ENCODE peak calls at places on chromosomes 12 and 14, in six cellular contexts. One of them, this sample, is unnamed.

GRCh38 chr14:33026850-33027420 is 88.3 kb downstream of the NPAS3 start:
- DNase-seq in skeletal muscle cell: no peak
- DNase-seq in naive thymus-derived CD8-positive, alpha-beta T cell: no peak
- DNase-seq in GM12865: no peak
- DNase-seq in AML-193: no peak
- DNase-seq in HT1080: no peak
- DNase-seq in this sample: no peak

GRCh38 chr12:69821441-69822204 is 3.4 kb upstream of the MYRFL start:
- DNase-seq in skeletal muscle cell: peak
- DNase-seq in naive thymus-derived CD8-positive, alpha-beta T cell: no peak
- DNase-seq in GM12865: no peak
- DNase-seq in AML-193: no peak
- DNase-seq in HT1080: peak
- DNase-seq in this sample: peak

GRCh38 chr12:128754275-128754674 is 69.5 kb downstream of the SLC15A4 start:
- DNase-seq in skeletal muscle cell: no peak
- DNase-seq in naive thymus-derived CD8-positive, alpha-beta T cell: no peak
- DNase-seq in GM12865: peak
- DNase-seq in AML-193: no peak
- DNase-seq in HT1080: no peak
- DNase-seq in this sample: no peak

GRCh38 chr12:109861689-109862314 is 18.5 kb downstream of the GLTP start:
- DNase-seq in skeletal muscle cell: no peak
- DNase-seq in naive thymus-derived CD8-positive, alpha-beta T cell: no peak
- DNase-seq in GM12865: no peak
- DNase-seq in AML-193: no peak
- DNase-seq in HT1080: no peak
- DNase-seq in this sample: no peak

GRCh38 chr12:71947645-71948105 is 9.0 kb downstream of the TPH2 start:
- DNase-seq in skeletal muscle cell: peak
- DNase-seq in naive thymus-derived CD8-positive, alpha-beta T cell: no peak
- DNase-seq in GM12865: no peak
- DNase-seq in AML-193: no peak
- DNase-seq in HT1080: peak
- DNase-seq in this sample: no peak

GRCh38 chr12:23185346-23185745 is 560.4 kb downstream of the ETNK1 start:
- DNase-seq in skeletal muscle cell: no peak
- DNase-seq in naive thymus-derived CD8-positive, alpha-beta T cell: no peak
- DNase-seq in GM12865: no peak
- DNase-seq in AML-193: no peak
- DNase-seq in HT1080: no peak
- DNase-seq in this sample: no peak

GRCh38 chr14:84080961-84081360 is 1449.0 kb upstream of the FLRT2 start:
- DNase-seq in skeletal muscle cell: no peak
- DNase-seq in naive thymus-derived CD8-positive, alpha-beta T cell: no peak
- DNase-seq in GM12865: no peak
- DNase-seq in AML-193: no peak
- DNase-seq in HT1080: peak
- DNase-seq in this sample: no peak

GRCh38 chr12:118964988-118965387 is 16.4 kb upstream of the SRRM4 start:
- DNase-seq in skeletal muscle cell: no peak
- DNase-seq in naive thymus-derived CD8-positive, alpha-beta T cell: no peak
- DNase-seq in GM12865: no peak
- DNase-seq in AML-193: no peak
- DNase-seq in HT1080: no peak
- DNase-seq in this sample: no peak

GRCh38 chr12:131114942-131115584 is 161.4 kb downstream of the ADGRD1 start:
- DNase-seq in skeletal muscle cell: no peak
- DNase-seq in naive thymus-derived CD8-positive, alpha-beta T cell: no peak
- DNase-seq in GM12865: no peak
- DNase-seq in AML-193: no peak
- DNase-seq in HT1080: no peak
- DNase-seq in this sample: no peak

GRCh38 chr12:14473707-14474287 is 93.9 kb downstream of the PLBD1 start:
- DNase-seq in skeletal muscle cell: peak
- DNase-seq in naive thymus-derived CD8-positive, alpha-beta T cell: no peak
- DNase-seq in GM12865: no peak
- DNase-seq in AML-193: no peak
- DNase-seq in HT1080: no peak
- DNase-seq in this sample: no peak

GRCh38 chr12:65962921-65963883 is 138.9 kb downstream of the HMGA2 start:
- DNase-seq in skeletal muscle cell: no peak
- DNase-seq in naive thymus-derived CD8-positive, alpha-beta T cell: no peak
- DNase-seq in GM12865: peak
- DNase-seq in AML-193: no peak
- DNase-seq in HT1080: no peak
- DNase-seq in this sample: no peak

GRCh38 chr12:68231229-68231628 is 5.6 kb upstream of the IL26 start:
- DNase-seq in skeletal muscle cell: no peak
- DNase-seq in naive thymus-derived CD8-positive, alpha-beta T cell: no peak
- DNase-seq in GM12865: no peak
- DNase-seq in AML-193: no peak
- DNase-seq in HT1080: no peak
- DNase-seq in this sample: no peak

GRCh38 chr12:103455020-103455763 is 40.6 kb downstream of the C12orf42 start:
- DNase-seq in skeletal muscle cell: no peak
- DNase-seq in naive thymus-derived CD8-positive, alpha-beta T cell: peak
- DNase-seq in GM12865: peak
- DNase-seq in AML-193: no peak
- DNase-seq in HT1080: no peak
- DNase-seq in this sample: no peak

GRCh38 chr12:21771311-21771710 is 3.2 kb downstream of the KCNJ8 start:
- DNase-seq in skeletal muscle cell: no peak
- DNase-seq in naive thymus-derived CD8-positive, alpha-beta T cell: no peak
- DNase-seq in GM12865: no peak
- DNase-seq in AML-193: no peak
- DNase-seq in HT1080: no peak
- DNase-seq in this sample: no peak

GRCh38 chr12:22228022-22228875 is 106.3 kb downstream of the ST8SIA1 start:
- DNase-seq in skeletal muscle cell: no peak
- DNase-seq in naive thymus-derived CD8-positive, alpha-beta T cell: no peak
- DNase-seq in GM12865: no peak
- DNase-seq in AML-193: no peak
- DNase-seq in HT1080: no peak
- DNase-seq in this sample: peak

GRCh38 chr12:28539691-28540323 is 349.6 kb downstream of the CCDC91 start:
- DNase-seq in skeletal muscle cell: no peak
- DNase-seq in naive thymus-derived CD8-positive, alpha-beta T cell: no peak
- DNase-seq in GM12865: no peak
- DNase-seq in AML-193: no peak
- DNase-seq in HT1080: no peak
- DNase-seq in this sample: no peak

GRCh38 chr12:78793491-78793890 is 71.1 kb upstream of the SYT1 start:
- DNase-seq in skeletal muscle cell: no peak
- DNase-seq in naive thymus-derived CD8-positive, alpha-beta T cell: no peak
- DNase-seq in GM12865: no peak
- DNase-seq in AML-193: no peak
- DNase-seq in HT1080: no peak
- DNase-seq in this sample: no peak

GRCh38 chr12:57815177-57816000 is 3.1 kb downstream of the AVIL start:
- DNase-seq in skeletal muscle cell: no peak
- DNase-seq in naive thymus-derived CD8-positive, alpha-beta T cell: no peak
- DNase-seq in GM12865: no peak
- DNase-seq in AML-193: no peak
- DNase-seq in HT1080: no peak
- DNase-seq in this sample: no peak

GRCh38 chr12:30599631-30600030 is 96.0 kb downstream of the IPO8 start:
- DNase-seq in skeletal muscle cell: peak
- DNase-seq in naive thymus-derived CD8-positive, alpha-beta T cell: no peak
- DNase-seq in GM12865: no peak
- DNase-seq in AML-193: no peak
- DNase-seq in HT1080: peak
- DNase-seq in this sample: peak

GRCh38 chr12:116892318-116892717 is 11.1 kb upstream of the HRK start:
- DNase-seq in skeletal muscle cell: no peak
- DNase-seq in naive thymus-derived CD8-positive, alpha-beta T cell: no peak
- DNase-seq in GM12865: no peak
- DNase-seq in AML-193: no peak
- DNase-seq in HT1080: no peak
- DNase-seq in this sample: no peak

GRCh38 chr14:105358140-105358846 is 40.0 kb upstream of the TEX22 start:
- DNase-seq in skeletal muscle cell: no peak
- DNase-seq in naive thymus-derived CD8-positive, alpha-beta T cell: no peak
- DNase-seq in GM12865: no peak
- DNase-seq in AML-193: no peak
- DNase-seq in HT1080: no peak
- DNase-seq in this sample: no peak

GRCh38 chr14:101962503-101962874 is 1.9 kb upstream of the DYNC1H1 start:
- DNase-seq in skeletal muscle cell: peak
- DNase-seq in naive thymus-derived CD8-positive, alpha-beta T cell: no peak
- DNase-seq in GM12865: no peak
- DNase-seq in AML-193: no peak
- DNase-seq in HT1080: peak
- DNase-seq in this sample: peak

GRCh38 chr14:67641902-67642749 is 22.4 kb downstream of the ARG2 start:
- DNase-seq in skeletal muscle cell: no peak
- DNase-seq in naive thymus-derived CD8-positive, alpha-beta T cell: no peak
- DNase-seq in GM12865: no peak
- DNase-seq in AML-193: no peak
- DNase-seq in HT1080: no peak
- DNase-seq in this sample: no peak

GRCh38 chr12:108122072-108122471 is 7.0 kb upstream of the WSCD2 start:
- DNase-seq in skeletal muscle cell: no peak
- DNase-seq in naive thymus-derived CD8-positive, alpha-beta T cell: no peak
- DNase-seq in GM12865: no peak
- DNase-seq in AML-193: no peak
- DNase-seq in HT1080: no peak
- DNase-seq in this sample: no peak

GRCh38 chr12:68236421-68237059 is 10.9 kb upstream of the IL26 start:
- DNase-seq in skeletal muscle cell: no peak
- DNase-seq in naive thymus-derived CD8-positive, alpha-beta T cell: peak
- DNase-seq in GM12865: peak
- DNase-seq in AML-193: peak
- DNase-seq in HT1080: peak
- DNase-seq in this sample: no peak

GRCh38 chr14:54085137-54085810 is 128.6 kb upstream of the BMP4 start:
- DNase-seq in skeletal muscle cell: no peak
- DNase-seq in naive thymus-derived CD8-positive, alpha-beta T cell: no peak
- DNase-seq in GM12865: no peak
- DNase-seq in AML-193: no peak
- DNase-seq in HT1080: no peak
- DNase-seq in this sample: no peak

GRCh38 chr12:64780531-64781373 is 21.5 kb upstream of the GNS start:
- DNase-seq in skeletal muscle cell: no peak
- DNase-seq in naive thymus-derived CD8-positive, alpha-beta T cell: no peak
- DNase-seq in GM12865: peak
- DNase-seq in AML-193: no peak
- DNase-seq in HT1080: peak
- DNase-seq in this sample: no peak

GRCh38 chr14:61215222-61216010 is 65.7 kb downstream of the TMEM30B start:
- DNase-seq in skeletal muscle cell: no peak
- DNase-seq in naive thymus-derived CD8-positive, alpha-beta T cell: no peak
- DNase-seq in GM12865: no peak
- DNase-seq in AML-193: no peak
- DNase-seq in HT1080: no peak
- DNase-seq in this sample: no peak

GRCh38 chr12:93990832-93991748 is 157.3 kb upstream of the PLXNC1 start:
- DNase-seq in skeletal muscle cell: no peak
- DNase-seq in naive thymus-derived CD8-positive, alpha-beta T cell: no peak
- DNase-seq in GM12865: no peak
- DNase-seq in AML-193: no peak
- DNase-seq in HT1080: no peak
- DNase-seq in this sample: peak

GRCh38 chr12:123942277-123942653 is 30.4 kb downstream of the CCDC92 start:
- DNase-seq in skeletal muscle cell: peak
- DNase-seq in naive thymus-derived CD8-positive, alpha-beta T cell: no peak
- DNase-seq in GM12865: no peak
- DNase-seq in AML-193: no peak
- DNase-seq in HT1080: peak
- DNase-seq in this sample: peak

GRCh38 chr12:26896913-26897312 is 40.9 kb downstream of the INTS13 start:
- DNase-seq in skeletal muscle cell: no peak
- DNase-seq in naive thymus-derived CD8-positive, alpha-beta T cell: no peak
- DNase-seq in GM12865: no peak
- DNase-seq in AML-193: no peak
- DNase-seq in HT1080: no peak
- DNase-seq in this sample: no peak

GRCh38 chr14:24143511-24143910 is 2.1 kb upstream of the EMC9 start:
- DNase-seq in skeletal muscle cell: no peak
- DNase-seq in naive thymus-derived CD8-positive, alpha-beta T cell: no peak
- DNase-seq in GM12865: no peak
- DNase-seq in AML-193: no peak
- DNase-seq in HT1080: no peak
- DNase-seq in this sample: peak

GRCh38 chr14:78902010-78902623 is 731.9 kb downstream of the NRXN3 start:
- DNase-seq in skeletal muscle cell: peak
- DNase-seq in naive thymus-derived CD8-positive, alpha-beta T cell: no peak
- DNase-seq in GM12865: peak
- DNase-seq in AML-193: peak
- DNase-seq in HT1080: peak
- DNase-seq in this sample: peak

GRCh38 chr14:54784060-54784459 is 118.6 kb downstream of the GCH1 start:
- DNase-seq in skeletal muscle cell: no peak
- DNase-seq in naive thymus-derived CD8-positive, alpha-beta T cell: no peak
- DNase-seq in GM12865: no peak
- DNase-seq in AML-193: no peak
- DNase-seq in HT1080: no peak
- DNase-seq in this sample: no peak

GRCh38 chr12:120928864-120929652 is 24.9 kb upstream of the SPPL3 start:
- DNase-seq in skeletal muscle cell: no peak
- DNase-seq in naive thymus-derived CD8-positive, alpha-beta T cell: no peak
- DNase-seq in GM12865: no peak
- DNase-seq in AML-193: no peak
- DNase-seq in HT1080: no peak
- DNase-seq in this sample: no peak

GRCh38 chr12:121284551-121285390 is 11.7 kb downstream of the CAMKK2 start:
- DNase-seq in skeletal muscle cell: no peak
- DNase-seq in naive thymus-derived CD8-positive, alpha-beta T cell: no peak
- DNase-seq in GM12865: no peak
- DNase-seq in AML-193: no peak
- DNase-seq in HT1080: no peak
- DNase-seq in this sample: no peak